ENCODE peak calls at places on chromosomes 2 and 18, in eight cellular contexts. Y, H, Z, Q, G, N, I and F are unnamed samples. For H3K27me3, the result is how much of the 10 kb centered on the place peaks cover.

GRCh38 chr2:35821675-35822074 is 533.9 kb upstream of the CRIM1 start:
- DNase-seq in Z (no peak), G (no peak), Q (no peak), I (no peak), N (no peak), H (no peak), Y (peak), F (no peak)

GRCh38 chr18:13868501-13869271 is 44.7 kb downstream of the MC5R start:
- DNase-seq in Y (peak), H (no peak), Z (no peak), I (no peak), N (no peak), G (no peak), Q (no peak), F (no peak)

GRCh38 chr18:5543854-5544389 is at the start of gene EPB41L3:
- DNase-seq in N (no peak), Q (peak), I (no peak), G (peak), Y (peak), Z (peak), H (peak), F (peak)

GRCh38 chr2:18362696-18363095 is 197.8 kb downstream of the RDH14 start:
- DNase-seq in H (no peak), Q (no peak), Z (peak), N (no peak), Y (no peak), I (no peak), G (no peak), F (no peak)

GRCh38 chr2:221641181-221641871 is 69.2 kb upstream of the EPHA4 start:
- DNase-seq in H (no peak), Z (peak), N (no peak), G (no peak), Y (no peak), Q (no peak), I (no peak), F (no peak)

GRCh38 chr2:32427672-32428622 is 71.1 kb downstream of the BIRC6 start:
- DNase-seq in G (no peak), Y (no peak), Q (no peak), H (no peak), I (no peak), Z (no peak), N (no peak), F (no peak)

GRCh38 chr2:164186596-164186995 is 434.7 kb downstream of the GRB14 start:
- DNase-seq in I (no peak), Q (no peak), G (no peak), N (no peak), H (no peak), Y (no peak), Z (no peak), F (no peak)

GRCh38 chr2:241842620-241843211 is 16.0 kb downstream of the PDCD1 start:
- DNase-seq in N (no peak), H (peak), Q (peak), Y (no peak), I (peak), Z (no peak), G (no peak), F (peak)

GRCh38 chr2:237475704-237476107 is 11.3 kb upstream of the MLPH start:
- DNase-seq in I (no peak), G (no peak), Z (peak), H (no peak), Q (no peak), Y (peak), N (no peak), F (no peak)

GRCh38 chr2:28753043-28753683 is 1.5 kb downstream of the PPP1CB start:
- DNase-seq in Y (peak), G (peak), I (peak), Z (peak), N (peak), Q (peak), H (peak), F (peak)

GRCh38 chr18:77899972-77900754 is 650.5 kb downstream of the GALR1 start:
- DNase-seq in N (no peak), Q (no peak), H (peak), G (peak), Z (peak), I (no peak), Y (peak), F (peak)

GRCh38 chr2:28598484-28598883 is 102.6 kb downstream of the PLB1 start:
- DNase-seq in Y (no peak), N (no peak), Q (no peak), G (no peak), I (no peak), H (no peak), Z (no peak), F (no peak)

GRCh38 chr2:162520959-162521358 is 177.0 kb downstream of the GCA start:
- DNase-seq in G (no peak), Q (no peak), I (no peak), H (no peak), N (no peak), Z (no peak), Y (no peak), F (no peak)

GRCh38 chr2:147634801-147635200 is 210.0 kb upstream of the ACVR2A start:
- DNase-seq in G (no peak), Z (no peak), Q (no peak), Y (no peak), I (no peak), N (no peak), H (no peak), F (no peak)

GRCh38 chr18:34789768-34790344 is 79.8 kb downstream of the DTNA start:
- DNase-seq in N (no peak), Y (no peak), Z (no peak), I (no peak), Q (no peak), G (no peak), H (no peak), F (no peak)

GRCh38 chr2:212228651-212229253 is 309.9 kb downstream of the ERBB4 start:
- DNase-seq in N (no peak), G (no peak), Z (peak), I (no peak), H (no peak), Y (no peak), Q (no peak), F (no peak)

GRCh38 chr2:150916997-150917396 is 344.7 kb downstream of the RBM43 start:
- DNase-seq in G (no peak), N (no peak), H (no peak), Z (no peak), Q (no peak), I (no peak), Y (no peak), F (no peak)

GRCh38 chr2:169105433-169105832 is 36.1 kb downstream of the DHRS9 start:
- DNase-seq in Y (no peak), H (no peak), G (no peak), N (no peak), I (no peak), Q (no peak), Z (no peak), F (no peak)

GRCh38 chr2:196131384-196131861 is 40.0 kb downstream of the STK17B start:
- DNase-seq in N (peak), Q (peak), I (peak), H (no peak), Y (peak), Z (peak), G (no peak), F (peak)

GRCh38 chr2:28142403-28142802 is 250.3 kb upstream of the FOSL2 start:
- DNase-seq in H (no peak), Q (no peak), N (no peak), Y (no peak), G (no peak), Z (peak), I (no peak), F (no peak)

GRCh38 chr2:15302154-15302553 is 259.0 kb downstream of the NBAS start:
- DNase-seq in Q (no peak), I (no peak), Y (no peak), N (no peak), Z (peak), H (no peak), G (no peak), F (no peak)

GRCh38 chr18:79949571-79950439 is 1.6 kb downstream of the SLC66A2 start:
- DNase-seq in G (peak), Y (no peak), Z (no peak), Q (peak), H (peak), N (no peak), I (peak), F (no peak)

GRCh38 chr2:134712334-134712733 is 6.5 kb downstream of the TMEM163 start:
- DNase-seq in G (no peak), Z (no peak), N (no peak), H (no peak), Q (no peak), I (no peak), Y (no peak), F (no peak)

GRCh38 chr2:241821460-241822263 is 12.7 kb downstream of the NEU4 start:
- DNase-seq in H (no peak), N (no peak), Y (no peak), Q (peak), Z (no peak), G (no peak), I (no peak), F (no peak)

GRCh38 chr2:85468096-85468703 is 49.7 kb downstream of the SH2D6 start:
- DNase-seq in G (no peak), Z (no peak), N (no peak), Q (no peak), Y (no peak), I (no peak), H (no peak), F (no peak)

GRCh38 chr18:70578480-70578879 is 289.6 kb downstream of the SOCS6 start:
- DNase-seq in I (no peak), Z (no peak), G (no peak), H (no peak), Q (no peak), N (no peak), Y (peak), F (no peak)

GRCh38 chr2:224646242-224646846 is 61.2 kb upstream of the CUL3 start:
- DNase-seq in I (no peak), G (no peak), Z (peak), N (no peak), Y (peak), H (no peak), Q (no peak), F (no peak)

GRCh38 chr2:169478339-169478738 is 955 bp upstream of the BBS5 start:
- DNase-seq in I (no peak), G (no peak), Q (no peak), N (no peak), H (no peak), Y (peak), Z (peak), F (no peak)

GRCh38 chr2:3606028-3606369 is 11.1 kb downstream of the COLEC11 start:
- DNase-seq in H (no peak), I (no peak), N (no peak), Y (no peak), G (no peak), Z (no peak), Q (no peak), F (no peak)

GRCh38 chr2:149596471-149596870 is 8.9 kb upstream of the MMADHC start:
- DNase-seq in Z (no peak), Y (no peak), N (no peak), I (no peak), Q (no peak), G (no peak), H (no peak), F (no peak)

GRCh38 chr2:198930170-198930569 is 527.6 kb downstream of the SATB2 start:
- DNase-seq in G (no peak), Q (no peak), Y (peak), H (no peak), Z (no peak), I (no peak), N (no peak), F (no peak)

GRCh38 chr2:55999790-56000189 is 76.2 kb upstream of the EFEMP1 start:
- DNase-seq in N (no peak), Q (no peak), Z (no peak), I (no peak), G (no peak), Y (no peak), H (no peak), F (no peak)

GRCh38 chr18:46167971-46168370 is 63.8 kb downstream of the HAUS1 start:
- DNase-seq in G (no peak), N (no peak), Q (no peak), Y (no peak), Z (no peak), H (peak), I (no peak), F (no peak)

GRCh38 chr2:172437419-172438063 is 10.2 kb downstream of the ITGA6 start:
- DNase-seq in I (no peak), Q (no peak), Z (no peak), G (no peak), H (no peak), N (no peak), Y (no peak), F (no peak)

GRCh38 chr2:26609839-26610277 is 31.3 kb downstream of the CIB4 start:
- DNase-seq in Q (no peak), N (no peak), G (no peak), Z (no peak), I (no peak), Y (no peak), H (no peak), F (no peak)

GRCh38 chr2:26666671-26667070 is 25.5 kb upstream of the CIB4 start:
- DNase-seq in I (no peak), G (no peak), Q (no peak), H (no peak), N (no peak), Z (no peak), Y (no peak), F (no peak)

GRCh38 chr2:165435611-165436010 is 33.9 kb upstream of the CSRNP3 start:
- DNase-seq in H (no peak), I (no peak), G (no peak), Z (no peak), Y (peak), Q (no peak), N (no peak), F (no peak)

GRCh38 chr2:65541773-65542172 is 109.4 kb upstream of the SPRED2 start:
- DNase-seq in Q (no peak), Z (no peak), Y (no peak), I (no peak), H (no peak), G (no peak), N (no peak), F (no peak)

GRCh38 chr2:65536596-65536995 is 104.2 kb upstream of the SPRED2 start:
- DNase-seq in Q (no peak), G (no peak), N (no peak), Z (no peak), Y (no peak), H (no peak), I (no peak), F (no peak)

GRCh38 chr2:65539633-65540032 is 107.2 kb upstream of the SPRED2 start:
- DNase-seq in Y (no peak), Z (no peak), I (no peak), Q (no peak), N (no peak), G (no peak), H (no peak), F (no peak)

GRCh38 chr2:65532937-65533336 is 100.5 kb upstream of the SPRED2 start:
- DNase-seq in Q (no peak), Y (no peak), N (no peak), I (no peak), Z (no peak), H (no peak), G (no peak), F (no peak)

GRCh38 chr2:65537651-65538385 is 105.4 kb upstream of the SPRED2 start:
- DNase-seq in G (no peak), H (no peak), N (no peak), Z (peak), Y (no peak), Q (no peak), I (no peak), F (no peak)
- H3K27me3 ChIP-seq in G (under half), H (under half), N (under half), Z (under half), Y (under half), Q (under half), I (under half), F (under half)

DNA sequence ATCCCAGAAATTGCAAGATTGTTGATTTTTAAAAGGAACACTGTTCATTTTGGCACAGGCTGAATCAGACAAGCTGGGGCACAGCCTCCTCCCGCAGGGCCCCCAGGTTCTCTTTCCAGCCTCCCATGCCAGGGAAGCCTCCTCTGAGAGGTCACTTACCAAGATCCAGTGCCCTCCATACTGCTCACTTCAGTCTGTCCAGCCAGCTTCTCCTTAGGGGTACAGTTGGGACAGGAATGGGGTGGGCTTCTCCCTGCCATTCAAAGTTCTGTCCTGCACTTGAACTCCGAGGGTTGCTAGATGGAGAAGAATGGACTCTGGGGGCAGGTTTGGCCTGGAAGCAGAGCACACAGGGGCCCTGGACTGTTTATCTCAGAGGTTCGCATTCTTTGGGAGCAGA is 7.5 kb upstream of the CYP26B1 start:
- DNase-seq in G (no peak), Y (no peak), I (no peak), Q (no peak), H (no peak), N (no peak), Z (no peak), F (no peak)
- H3K27me3 ChIP-seq in G (half or more), Y (under half), I (under half), Q (under half), H (under half), N (under half), Z (under half), F (half or more)

GRCh38 chr2:104936504-104936903 is 82.6 kb downstream of the POU3F3 start:
- DNase-seq in N (no peak), H (no peak), I (no peak), Z (no peak), Y (no peak), G (no peak), Q (no peak), F (no peak)
- H3K27me3 ChIP-seq in N (under half), H (under half), I (under half), Z (under half), Y (under half), G (under half), Q (under half), F (under half)

GRCh38 chr2:118855451-118856279 is 8.2 kb upstream of the EN1 start:
- DNase-seq in Q (peak), H (peak), N (peak), G (peak), Z (peak), Y (peak), I (peak), F (peak)

GRCh38 chr2:118856978-118857676 is 9.7 kb upstream of the EN1 start:
- DNase-seq in G (no peak), Z (no peak), H (no peak), Y (peak), Q (no peak), N (no peak), I (no peak), F (no peak)

GRCh38 chr2:118854507-118855300 is 7.3 kb upstream of the EN1 start:
- DNase-seq in Z (no peak), H (no peak), G (no peak), Y (peak), N (no peak), Q (no peak), I (no peak), F (no peak)

GRCh38 chr2:118857677-118858484 is 10.4 kb upstream of the EN1 start:
- DNase-seq in Z (no peak), N (no peak), G (no peak), Y (peak), I (no peak), Q (no peak), H (no peak), F (no peak)

GRCh38 chr2:118856330-118856977 is 9.0 kb upstream of the EN1 start:
- DNase-seq in Y (no peak), G (no peak), H (no peak), Q (no peak), I (no peak), N (no peak), Z (no peak), F (no peak)
- H3K27me3 ChIP-seq in Y (half or more), G (half or more), H (under half), Q (half or more), I (under half), N (half or more), Z (half or more), F (half or more)

DNA sequence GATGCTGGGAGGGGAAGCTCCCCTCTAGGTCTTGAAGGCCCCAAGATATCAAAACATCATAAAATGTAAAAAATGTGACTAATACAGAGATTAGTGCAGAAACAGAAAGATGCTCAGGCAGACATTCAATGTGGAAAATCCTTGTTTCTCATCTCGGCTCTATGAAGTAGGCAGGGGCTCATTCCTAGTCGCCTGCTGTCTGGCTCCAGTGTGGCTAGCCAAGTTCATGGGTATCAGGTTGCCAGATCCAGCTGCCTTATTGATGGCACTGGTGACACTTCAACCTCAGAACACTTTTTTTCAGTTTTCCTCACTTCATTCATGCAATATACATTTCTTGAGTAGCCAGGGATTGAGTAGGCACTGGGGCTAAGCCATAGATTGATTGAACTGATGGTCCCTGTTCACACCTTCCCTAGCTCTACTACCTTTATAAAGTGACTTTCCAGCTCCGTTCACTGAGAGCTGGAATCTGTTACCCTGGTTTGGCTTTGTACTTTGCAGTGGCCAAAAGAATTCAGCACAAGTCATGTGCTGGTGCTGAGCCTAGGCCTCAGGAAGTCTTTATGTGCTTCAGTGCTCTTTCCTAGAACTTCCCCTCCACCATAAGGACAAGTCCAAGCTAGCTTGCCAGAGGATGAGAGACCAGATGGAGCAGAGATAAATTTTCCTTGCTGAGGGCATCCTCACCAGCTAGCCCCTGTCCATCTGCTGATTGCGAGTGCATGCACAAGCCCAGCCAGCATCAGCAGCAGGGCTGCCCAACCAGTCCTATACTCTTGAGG is 373.6 kb upstream of the ST6GAL2 start:
- DNase-seq in H (no peak), I (no peak), Y (no peak), N (no peak), Q (no peak), G (no peak), Z (no peak), F (no peak)
- H3K27me3 ChIP-seq in H (under half), I (under half), Y (under half), N (under half), Q (under half), G (under half), Z (under half), F (under half)

GRCh38 chr2:99602475-99602874 is 112.7 kb upstream of the REV1 start:
- DNase-seq in N (no peak), G (no peak), Q (no peak), Z (peak), I (no peak), H (no peak), Y (peak), F (no peak)

GRCh38 chr2:99608092-99608491 is 118.3 kb upstream of the REV1 start:
- DNase-seq in N (no peak), G (no peak), Q (no peak), H (no peak), I (no peak), Z (no peak), Y (peak), F (no peak)

GRCh38 chr2:99608861-99609260 is 119.0 kb upstream of the REV1 start:
- DNase-seq in G (no peak), Y (no peak), I (no peak), Q (no peak), H (no peak), N (no peak), Z (no peak), F (no peak)

GRCh38 chr2:99607454-99607853 is 117.6 kb upstream of the REV1 start:
- DNase-seq in I (no peak), N (no peak), H (no peak), G (no peak), Y (no peak), Q (no peak), Z (no peak), F (no peak)

GRCh38 chr2:99605036-99605435 is 115.2 kb upstream of the REV1 start:
- DNase-seq in N (no peak), Y (no peak), I (no peak), H (no peak), Q (no peak), Z (no peak), G (no peak), F (no peak)
- H3K27me3 ChIP-seq in N (under half), Y (under half), I (under half), H (under half), Q (under half), Z (under half), G (under half), F (under half)

GRCh38 chr2:16661936-16662335 is 3.7 kb downstream of the CYRIA start:
- DNase-seq in N (no peak), G (no peak), Z (no peak), Y (no peak), I (no peak), Q (no peak), H (no peak), F (no peak)
- H3K27me3 ChIP-seq in N (under half), G (under half), Z (under half), Y (under half), I (under half), Q (under half), H (under half), F (under half)